ENCODE peak calls at places on chromosomes 1 and 21, in eight cellular contexts. V, Z, A, W, J, D, K and S are unnamed samples. For H3K27me3, the result is how much of the 10 kb centered on the place peaks cover.

GRCh38 chr1:109649380-109649987 is 6.4 kb upstream of the GSTM4 start:
- DNase-seq in A (no peak), V (no peak), K (no peak), Z (no peak), W (no peak), D (no peak), J (no peak), S (no peak)

GRCh38 chr1:106926748-106927582 is 129.5 kb upstream of the PRMT6 start:
- DNase-seq in W (no peak), A (no peak), V (no peak), D (no peak), Z (no peak), K (no peak), J (no peak), S (no peak)

GRCh38 chr1:234704106-234704887 is 94.3 kb upstream of the IRF2BP2 start:
- DNase-seq in D (no peak), K (no peak), Z (no peak), W (no peak), J (no peak), A (no peak), V (no peak), S (no peak)

GRCh38 chr1:163163861-163164582 is 38.7 kb downstream of the RGS5 start:
- DNase-seq in K (peak), A (no peak), D (no peak), Z (no peak), W (no peak), J (no peak), V (no peak), S (peak)

GRCh38 chr1:47223921-47224675 is 7.9 kb downstream of the TAL1 start:
- DNase-seq in Z (no peak), K (no peak), V (no peak), D (no peak), J (no peak), W (no peak), A (no peak), S (no peak)

GRCh38 chr1:76657618-76658017 is 209.7 kb upstream of the ST6GALNAC5 start:
- DNase-seq in W (no peak), Z (no peak), J (no peak), V (no peak), A (no peak), K (no peak), D (no peak), S (no peak)

GRCh38 chr1:172824199-172824598 is 165.3 kb downstream of the FASLG start:
- DNase-seq in W (no peak), Z (no peak), D (no peak), A (no peak), K (no peak), J (no peak), V (no peak), S (no peak)

GRCh38 chr1:16617101-16617727 is 3.9 kb upstream of the NBPF1 start:
- DNase-seq in W (peak), V (no peak), A (peak), D (no peak), K (no peak), Z (peak), J (no peak), S (no peak)

GRCh38 chr1:95086949-95087533 is 14.3 kb upstream of the ALG14 start:
- DNase-seq in J (no peak), V (no peak), A (no peak), Z (no peak), D (peak), W (peak), K (peak), S (peak)

GRCh38 chr1:234515821-234516241 is 36.9 kb upstream of the TARBP1 start:
- DNase-seq in D (no peak), J (no peak), W (no peak), A (no peak), K (no peak), Z (no peak), V (no peak), S (peak)

GRCh38 chr21:42486120-42486519 is 9.9 kb downstream of the RSPH1 start:
- DNase-seq in W (no peak), V (no peak), Z (no peak), D (no peak), J (no peak), A (no peak), K (no peak), S (no peak)

GRCh38 chr1:66070491-66070890 is 277.8 kb downstream of the PDE4B start:
- DNase-seq in V (no peak), D (no peak), A (no peak), Z (no peak), J (no peak), K (no peak), W (no peak), S (no peak)

GRCh38 chr1:30872948-30873263 is 35.7 kb downstream of the SDC3 start:
- DNase-seq in Z (no peak), W (no peak), V (no peak), D (no peak), K (no peak), J (no peak), A (no peak), S (no peak)

GRCh38 chr1:200296091-200296661 is 113.7 kb downstream of the ZNF281 start:
- DNase-seq in V (no peak), D (peak), W (no peak), J (no peak), Z (no peak), K (no peak), A (no peak), S (no peak)

GRCh38 chr1:33388989-33389771 is 41.7 kb downstream of the PHC2 start:
- DNase-seq in V (no peak), D (no peak), K (no peak), J (peak), Z (no peak), W (no peak), A (no peak), S (peak)

GRCh38 chr1:55035904-55036303 is 3.4 kb upstream of the PCSK9 start:
- DNase-seq in W (no peak), D (no peak), A (no peak), K (no peak), Z (no peak), J (no peak), V (no peak), S (no peak)

GRCh38 chr1:230772457-230773395 is 25.5 kb downstream of the CAPN9 start:
- DNase-seq in J (peak), K (no peak), A (no peak), D (peak), V (no peak), W (peak), Z (no peak), S (no peak)

GRCh38 chr1:246617156-246617555 is 50.9 kb downstream of the CNST start:
- DNase-seq in W (no peak), J (no peak), V (no peak), K (no peak), D (no peak), A (no peak), Z (no peak), S (no peak)

GRCh38 chr1:173478099-173478555 is 992 bp downstream of the PRDX6 start:
- DNase-seq in V (no peak), K (no peak), D (peak), W (peak), J (peak), A (no peak), Z (peak), S (no peak)

GRCh38 chr1:92040971-92041370 is 11.2 kb downstream of the EPHX4 start:
- DNase-seq in K (no peak), D (no peak), W (no peak), A (no peak), J (no peak), V (no peak), Z (no peak), S (no peak)

GRCh38 chr1:100622037-100622436 is 84.1 kb downstream of the GPR88 start:
- DNase-seq in V (no peak), D (peak), W (peak), Z (no peak), J (no peak), A (no peak), K (peak), S (peak)

GRCh38 chr1:245751671-245752070 is 596.9 kb downstream of the KIF26B start:
- DNase-seq in W (no peak), J (no peak), K (no peak), D (no peak), Z (no peak), V (no peak), A (no peak), S (no peak)

GRCh38 chr1:29368936-29369932 is 132.9 kb downstream of the PTPRU start:
- DNase-seq in K (no peak), J (no peak), V (no peak), A (no peak), D (no peak), W (no peak), Z (no peak), S (no peak)

GRCh38 chr1:167627865-167628641 is 2.0 kb upstream of the RCSD1 start:
- DNase-seq in W (peak), J (peak), V (peak), Z (no peak), A (peak), K (no peak), D (no peak), S (no peak)

GRCh38 chr1:172397221-172397620 is 23.3 kb upstream of the C1orf105 start:
- DNase-seq in Z (no peak), V (no peak), J (no peak), D (no peak), A (no peak), K (no peak), W (no peak), S (no peak)

GRCh38 chr1:211734359-211734758 is 58.9 kb upstream of the NEK2 start:
- DNase-seq in V (no peak), W (no peak), J (no peak), A (no peak), Z (no peak), D (peak), K (no peak), S (no peak)

GRCh38 chr1:109475261-109475660 is 8.4 kb upstream of the ATXN7L2 start:
- DNase-seq in D (no peak), W (no peak), A (no peak), Z (no peak), J (no peak), K (no peak), V (no peak), S (no peak)

GRCh38 chr1:248585266-248585665 is 10.7 kb upstream of the OR2T34 start:
- DNase-seq in V (no peak), K (no peak), W (no peak), J (no peak), Z (no peak), D (no peak), A (no peak), S (no peak)

DNA sequence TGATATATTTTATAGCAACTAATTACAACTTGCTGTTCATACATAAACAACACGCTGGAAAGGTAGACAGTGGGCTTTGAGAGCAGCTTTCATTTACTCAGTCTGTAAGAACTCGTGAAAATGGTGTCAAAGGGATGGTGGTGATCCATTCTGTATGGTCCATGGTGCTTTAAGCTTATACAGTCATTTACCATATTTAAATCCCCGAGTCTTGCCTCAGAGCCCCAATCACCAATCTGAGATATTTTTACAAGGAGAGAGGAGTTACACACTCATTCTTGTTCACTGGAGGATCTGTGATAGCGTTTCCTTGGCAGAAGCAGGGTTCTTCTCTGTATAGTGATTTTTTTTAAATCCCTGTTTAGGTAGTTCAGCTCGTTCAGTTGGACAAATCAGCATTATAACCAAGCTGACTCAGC is 694.6 kb downstream of the USP25 start:
- DNase-seq in K (no peak), Z (no peak), A (no peak), D (no peak), W (no peak), J (no peak), V (no peak), S (no peak)
- H3K27me3 ChIP-seq in K (under half), Z (under half), A (under half), D (under half), W (under half), J (under half), V (under half), S (under half)

GRCh38 chr1:153349363-153350340 is 1.0 kb upstream of the PGLYRP4 start:
- DNase-seq in A (no peak), J (no peak), W (no peak), D (no peak), K (no peak), Z (no peak), V (no peak), S (no peak)

GRCh38 chr1:153354515-153355193 is 3.0 kb upstream of the S100A9 start:
- DNase-seq in W (no peak), D (no peak), V (no peak), K (no peak), Z (no peak), J (no peak), A (no peak), S (no peak)

GRCh38 chr1:153353226-153353947 is 4.3 kb upstream of the S100A9 start:
- DNase-seq in W (no peak), J (no peak), A (no peak), K (no peak), Z (no peak), D (no peak), V (no peak), S (no peak)

GRCh38 chr1:153355445-153356071 is 2.1 kb upstream of the S100A9 start:
- DNase-seq in K (no peak), Z (peak), D (peak), A (peak), V (peak), W (peak), J (peak), S (no peak)

DNA sequence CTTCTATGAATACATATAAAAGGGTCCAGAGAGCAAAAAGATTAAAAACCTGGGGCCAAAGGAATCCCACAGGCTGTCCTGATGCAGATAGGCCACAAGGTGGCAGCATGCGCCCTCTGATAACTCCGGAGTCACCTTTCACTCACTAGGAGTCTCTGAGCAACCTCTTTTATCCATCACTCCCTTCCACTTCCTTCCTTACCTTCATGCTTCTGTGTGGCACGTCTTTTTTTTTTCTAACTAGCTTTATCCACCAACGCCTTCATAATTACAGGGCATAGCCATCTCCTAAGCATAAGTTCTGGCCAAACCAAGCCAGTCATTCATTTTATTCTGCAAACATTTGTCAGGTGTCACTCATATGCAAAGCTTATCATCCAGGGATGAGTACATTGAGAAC is 3.9 kb upstream of the PGLYRP4 start:
- DNase-seq in D (peak), Z (peak), J (peak), K (peak), V (peak), W (peak), A (peak), S (no peak)
- H3K27me3 ChIP-seq in D (under half), Z (under half), J (half or more), K (under half), V (under half), W (under half), A (under half), S (under half)

GRCh38 chr1:202642212-202642611 is 68.0 kb downstream of the SYT2 start:
- DNase-seq in A (no peak), D (no peak), W (no peak), K (no peak), J (no peak), Z (no peak), V (no peak), S (no peak)

GRCh38 chr1:202642619-202643291 is 67.5 kb downstream of the SYT2 start:
- DNase-seq in A (no peak), K (no peak), D (no peak), W (no peak), Z (no peak), J (no peak), V (no peak), S (no peak)

GRCh38 chr1:202643397-202644218 is 66.6 kb downstream of the SYT2 start:
- DNase-seq in Z (no peak), D (no peak), J (no peak), K (no peak), W (no peak), V (peak), A (no peak), S (no peak)

GRCh38 chr1:202644219-202645096 is 65.8 kb downstream of the SYT2 start:
- DNase-seq in V (no peak), J (no peak), K (no peak), W (no peak), D (no peak), A (no peak), Z (no peak), S (no peak)

GRCh38 chr1:202645097-202645476 is 65.2 kb downstream of the SYT2 start:
- DNase-seq in K (no peak), Z (no peak), J (no peak), A (no peak), V (no peak), W (no peak), D (no peak), S (no peak)
- H3K27me3 ChIP-seq in K (half or more), Z (under half), J (half or more), A (half or more), V (under half), W (under half), D (under half), S (half or more)

DNA sequence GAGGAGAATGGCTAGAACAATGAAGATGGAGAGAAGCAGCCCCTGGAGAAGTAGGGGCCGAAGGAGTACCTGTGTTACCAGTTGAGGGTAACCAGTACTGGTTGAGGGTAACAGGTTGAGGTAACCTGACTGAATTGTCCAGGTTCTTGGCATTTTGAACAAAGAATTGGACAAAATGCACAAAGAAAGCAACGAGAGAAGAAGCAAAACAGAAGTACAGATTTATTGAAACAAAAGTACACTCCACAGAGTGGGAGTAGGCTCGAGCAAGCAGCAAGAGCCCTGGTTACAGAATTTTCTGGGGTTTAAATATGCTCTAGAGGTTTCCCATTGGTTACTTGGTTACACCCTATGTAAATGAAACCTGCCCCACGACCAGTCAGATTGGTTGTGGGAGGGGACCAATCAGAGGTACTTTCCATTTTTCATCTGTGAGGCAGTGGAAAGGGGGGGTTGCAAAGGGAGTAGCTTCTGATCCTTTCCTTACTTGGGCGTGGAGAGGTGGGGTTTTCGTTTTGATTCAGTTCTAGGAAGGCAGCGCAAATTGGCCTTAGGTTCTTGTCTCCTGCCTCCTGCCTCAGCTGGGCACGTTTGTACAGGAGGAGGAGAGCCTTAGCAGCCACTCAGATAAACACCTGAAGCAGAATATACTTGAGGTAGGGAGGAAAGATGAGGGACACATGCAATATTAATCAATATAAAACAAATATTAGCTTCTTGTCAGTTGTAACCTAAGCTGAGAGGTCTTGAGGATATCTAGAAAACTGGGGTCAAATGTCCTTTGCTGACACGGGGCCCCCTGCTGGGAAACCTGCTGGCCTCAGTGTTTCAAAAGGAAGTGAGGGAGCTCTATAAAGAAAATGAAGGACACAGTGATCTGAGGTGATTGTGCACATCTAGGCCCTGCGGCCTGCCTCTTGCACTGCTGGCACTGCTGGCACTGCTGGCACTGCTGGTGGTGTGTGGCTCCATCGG is 14.3 kb upstream of the LSM10 start:
- DNase-seq in J (no peak), W (no peak), V (peak), D (peak), K (no peak), A (peak), Z (no peak), S (no peak)
- H3K27me3 ChIP-seq in J (under half), W (under half), V (under half), D (under half), K (under half), A (under half), Z (under half), S (under half)

GRCh38 chr1:81836007-81836626 is 35.4 kb downstream of the ADGRL2 start:
- DNase-seq in D (no peak), J (no peak), W (no peak), V (no peak), Z (no peak), A (no peak), K (no peak), S (no peak)
- H3K27me3 ChIP-seq in D (under half), J (under half), W (under half), V (under half), Z (under half), A (under half), K (under half), S (under half)

GRCh38 chr1:54008876-54009275 is 9.1 kb downstream of the LDLRAD1 start:
- DNase-seq in V (no peak), K (no peak), D (no peak), J (no peak), A (no peak), Z (peak), W (no peak), S (no peak)
- H3K27me3 ChIP-seq in V (under half), K (under half), D (under half), J (half or more), A (under half), Z (under half), W (under half), S (under half)

GRCh38 chr1:19327301-19327700 is 15.2 kb downstream of the SLC66A1 start:
- DNase-seq in J (no peak), W (no peak), D (no peak), K (no peak), Z (no peak), A (no peak), V (no peak), S (no peak)
- H3K27me3 ChIP-seq in J (under half), W (under half), D (under half), K (under half), Z (under half), A (under half), V (under half), S (under half)

GRCh38 chr1:22717038-22717758 is 6.6 kb downstream of the EPHB2 start:
- DNase-seq in J (no peak), Z (peak), V (no peak), W (no peak), A (no peak), D (peak), K (no peak), S (no peak)

GRCh38 chr1:22723151-22723550 is 12.5 kb downstream of the EPHB2 start:
- DNase-seq in J (no peak), K (no peak), V (no peak), Z (no peak), D (no peak), A (no peak), W (no peak), S (no peak)

DNA sequence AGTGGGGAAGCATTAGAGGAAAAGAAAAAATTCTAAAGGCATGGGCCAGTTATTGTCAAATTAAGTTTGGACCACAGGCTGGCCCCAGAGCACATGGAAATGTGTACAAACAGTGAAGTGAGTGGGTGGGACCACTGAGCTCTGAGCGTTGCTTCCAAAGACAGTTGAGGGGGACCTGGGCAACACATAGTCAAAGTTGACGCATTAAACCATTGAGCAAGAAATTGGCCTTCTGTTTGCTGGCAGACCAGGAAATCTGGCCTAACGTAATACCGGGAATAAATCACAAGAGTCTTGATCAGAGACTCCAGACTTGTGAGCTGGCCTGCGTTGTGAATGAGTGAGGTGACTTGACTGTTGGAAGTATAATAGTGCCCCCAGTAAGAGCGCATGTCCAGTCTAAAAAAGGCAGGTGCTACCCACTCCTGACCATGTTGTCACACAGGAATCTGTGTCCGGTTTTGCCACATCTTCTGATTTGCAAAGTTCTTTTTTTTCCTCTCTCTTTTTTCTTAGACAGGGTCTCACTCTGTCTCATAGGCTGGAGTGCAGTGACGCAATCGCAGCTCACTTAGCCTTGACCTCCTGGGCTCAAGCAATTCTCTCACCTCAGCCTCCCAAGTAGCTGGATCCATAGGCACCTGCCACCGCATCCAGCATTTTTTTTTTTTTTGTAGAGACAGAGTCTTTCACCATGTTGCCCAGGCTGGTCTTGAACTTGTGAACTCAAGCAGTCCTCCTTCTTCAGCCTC is 10.7 kb downstream of the EPHB2 start:
- DNase-seq in D (no peak), V (no peak), W (no peak), Z (no peak), J (no peak), A (no peak), K (no peak), S (no peak)
- H3K27me3 ChIP-seq in D (under half), V (under half), W (under half), Z (under half), J (under half), A (under half), K (under half), S (under half)